ENCODE peak calls at places on chromosomes 5 and 9, in seven cellular contexts. O is RWPE1, X is tibial artery, D is cardiac muscle cell, R is dorsolateral prefrontal cortex, L is mesendoderm, W is A673. B is an unnamed sample.

GRCh38 chr5:86909461-86909881 is 291.7 kb downstream of the COX7C start:
- DNase-seq in O (peak), X (no peak), D (peak), R (no peak), L (peak), W (peak), B (no peak)

GRCh38 chr5:117054808-117055398 is 480.3 kb upstream of the SEMA6A start:
- DNase-seq in O (no peak), X (no peak), D (no peak), R (no peak), L (no peak), W (peak), B (no peak)

GRCh38 chr5:40649493-40650030 is 30.2 kb upstream of the PTGER4 start:
- DNase-seq in O (no peak), X (no peak), D (no peak), R (no peak), L (no peak), W (no peak), B (no peak)

GRCh38 chr5:120473332-120473731 is 9.2 kb downstream of the PRR16 start:
- DNase-seq in O (no peak), X (no peak), D (no peak), R (no peak), L (no peak), W (no peak), B (no peak)

GRCh38 chr5:114185274-114185673 is 176.6 kb upstream of the KCNN2 start:
- DNase-seq in O (no peak), X (no peak), D (peak), R (no peak), L (peak), W (peak), B (no peak)

GRCh38 chr5:1915316-1915715 is 32.6 kb upstream of the IRX4 start:
- DNase-seq in O (no peak), X (no peak), D (no peak), R (no peak), L (no peak), W (no peak), B (no peak)

GRCh38 chr5:68217476-68217984 is 2.0 kb downstream of the PIK3R1 start:
- DNase-seq in O (no peak), X (no peak), D (peak), R (no peak), L (no peak), W (no peak), B (peak)

GRCh38 chr5:139958749-139959148 is 84.3 kb downstream of the NRG2 start:
- DNase-seq in O (no peak), X (no peak), D (no peak), R (no peak), L (no peak), W (no peak), B (no peak)

GRCh38 chr5:168219515-168220410 is 71.7 kb upstream of the WWC1 start:
- DNase-seq in O (peak), X (no peak), D (peak), R (peak), L (peak), W (peak), B (peak)

GRCh38 chr5:99032234-99033013 is 103.6 kb upstream of the CHD1 start:
- DNase-seq in O (peak), X (peak), D (peak), R (peak), L (peak), W (peak), B (peak)

GRCh38 chr5:151150484-151151262 is 6.9 kb downstream of the ANXA6 start:
- DNase-seq in O (no peak), X (no peak), D (peak), R (no peak), L (no peak), W (peak), B (no peak)

GRCh38 chr5:17216974-17217325 is 481 bp upstream of the BASP1 start:
- DNase-seq in O (peak), X (peak), D (peak), R (no peak), L (peak), W (peak), B (no peak)

DNA sequence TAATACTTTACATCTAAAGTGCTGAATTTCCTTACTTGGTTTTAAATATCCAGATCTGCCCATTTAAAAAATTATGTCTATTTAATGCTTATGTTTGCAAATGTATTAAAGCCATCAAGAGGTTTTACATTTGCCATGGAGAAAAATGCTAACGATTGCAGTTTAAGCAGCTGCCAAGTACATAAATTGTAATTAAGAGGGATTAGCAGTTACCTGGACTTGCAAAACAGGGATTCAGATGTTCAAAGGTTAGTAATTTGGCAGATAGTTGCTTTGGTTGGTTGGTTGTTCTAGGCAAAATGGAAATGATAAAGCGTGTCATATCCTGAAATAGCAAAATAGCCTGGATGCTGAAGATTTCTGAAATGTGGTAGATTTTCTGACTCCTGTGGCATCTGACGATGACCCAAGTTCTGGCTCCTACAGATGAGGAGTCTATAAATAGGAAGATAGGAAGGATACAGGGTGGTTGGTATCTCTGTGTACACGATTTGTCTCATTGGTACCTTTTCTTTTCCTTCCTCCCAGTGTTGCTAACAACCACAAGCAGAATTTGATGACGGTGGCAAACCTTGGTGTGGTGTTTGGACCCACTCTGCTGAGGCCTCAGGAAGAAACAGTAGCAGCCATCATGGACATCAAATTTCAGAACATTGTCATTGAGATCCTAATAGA is 282.9 kb downstream of the NR3C1 start:
- DNase-seq in O (no peak), X (no peak), D (no peak), R (no peak), L (no peak), W (no peak), B (no peak)
- H3K27ac ChIP-seq in O (no peak), X (no peak), D (no peak), R (no peak), L (no peak), W (no peak), B (no peak)

GRCh38 chr5:5591567-5591966 is 169.1 kb downstream of the ICE1 start:
- DNase-seq in O (no peak), X (no peak), D (no peak), R (no peak), L (no peak), W (no peak), B (no peak)
- H3K27ac ChIP-seq in O (no peak), X (no peak), D (no peak), R (no peak), L (no peak), W (no peak), B (no peak)

DNA sequence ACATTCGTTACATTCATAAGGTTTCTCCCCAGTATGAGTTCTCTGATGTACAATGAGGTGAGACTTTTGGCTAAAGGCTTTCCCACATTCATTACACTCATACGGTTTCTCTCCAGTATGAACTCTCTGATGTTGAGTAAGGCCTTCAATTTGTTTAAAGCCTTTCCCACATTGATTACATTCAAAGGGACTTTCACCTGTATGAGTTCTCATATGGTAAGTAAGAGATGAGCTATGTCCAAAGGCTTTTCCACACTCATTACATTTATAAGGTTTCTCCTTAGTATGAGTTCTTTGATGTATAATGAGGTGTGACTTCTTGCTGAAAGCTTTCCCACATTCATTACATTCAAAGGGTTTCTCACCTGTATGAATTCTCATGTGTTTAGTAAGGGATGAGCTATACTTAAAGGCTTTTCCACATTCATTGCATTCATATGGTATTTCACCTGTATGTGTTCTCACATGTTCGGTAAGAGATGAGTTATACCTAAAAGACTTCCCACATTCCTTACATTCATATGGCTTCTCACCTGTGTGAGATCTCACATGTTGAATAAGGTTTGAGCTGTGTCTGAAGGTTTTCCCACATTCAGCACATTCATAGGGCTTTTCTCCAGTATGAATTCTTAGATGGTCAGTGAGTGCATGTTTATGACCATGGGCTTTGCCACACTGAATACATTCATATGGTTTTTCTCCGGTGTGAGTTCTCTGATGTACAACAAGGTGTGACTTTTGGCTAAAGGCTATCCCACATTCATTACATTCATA is 13.5 kb downstream of the ZFP37 start:
- DNase-seq in O (no peak), X (no peak), D (peak), R (no peak), L (peak), W (no peak), B (no peak)
- H3K27ac ChIP-seq in O (no peak), X (no peak), D (no peak), R (no peak), L (no peak), W (no peak), B (no peak)

GRCh38 chr5:143004361-143004802 is 234.2 kb downstream of the ARHGAP26 start:
- DNase-seq in O (no peak), X (no peak), D (no peak), R (no peak), L (no peak), W (no peak), B (no peak)
- H3K27ac ChIP-seq in O (no peak), X (no peak), D (no peak), R (no peak), L (no peak), W (no peak), B (no peak)

DNA sequence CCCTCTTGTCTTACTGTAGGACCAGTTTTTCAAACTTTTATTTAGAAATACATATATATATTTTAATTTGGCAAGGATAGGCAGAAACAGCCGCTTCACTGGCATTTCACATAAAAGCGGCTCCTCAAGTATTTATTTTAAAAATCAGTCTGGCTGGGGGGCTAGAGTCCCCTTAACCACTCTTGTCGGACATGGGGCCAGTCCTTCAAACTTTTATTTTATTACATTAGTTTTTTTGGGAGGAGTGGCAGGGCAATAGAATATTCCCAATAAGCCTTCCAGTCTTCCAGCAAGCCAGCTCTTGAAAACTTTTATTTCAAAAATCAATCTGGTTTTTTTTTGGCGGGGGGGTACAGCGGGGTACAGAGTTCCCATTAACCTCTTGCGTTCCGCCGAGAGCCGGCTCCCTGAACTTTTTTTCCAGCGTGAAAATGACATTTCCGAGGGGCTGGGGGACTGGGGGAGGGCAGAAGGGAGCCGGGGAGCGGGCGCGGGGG is 641 bp upstream of the ZNF618 start:
- DNase-seq in O (no peak), X (no peak), D (no peak), R (no peak), L (no peak), W (no peak), B (peak)
- H3K27ac ChIP-seq in O (peak), X (peak), D (no peak), R (no peak), L (no peak), W (no peak), B (no peak)

DNA sequence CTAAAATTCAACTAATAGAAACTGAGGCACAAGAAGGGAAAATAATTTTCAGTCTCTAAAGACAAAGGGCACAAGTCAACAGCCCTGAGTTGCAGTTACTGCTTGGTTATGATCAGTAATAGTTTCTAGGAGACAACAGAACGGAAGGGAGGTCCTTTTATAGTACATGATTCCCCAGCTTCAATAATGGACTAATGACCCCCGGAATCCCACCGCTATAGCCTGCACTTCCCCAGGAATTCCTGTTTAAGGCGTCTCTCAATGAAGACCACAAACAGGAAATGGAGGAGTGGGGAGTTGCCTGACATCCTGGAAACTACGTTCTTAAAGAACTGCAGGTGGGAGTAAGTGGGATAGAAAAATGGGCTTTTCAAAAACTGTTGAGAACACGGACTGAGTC is 60.6 kb downstream of the DIAPH1 start:
- DNase-seq in O (no peak), X (no peak), D (peak), R (no peak), L (peak), W (peak), B (no peak)
- H3K27ac ChIP-seq in O (peak), X (peak), D (peak), R (peak), L (peak), W (peak), B (peak)

GRCh38 chr5:81850494-81850893 is 99.6 kb upstream of the SSBP2 start:
- DNase-seq in O (no peak), X (peak), D (no peak), R (no peak), L (peak), W (peak), B (no peak)

GRCh38 chr5:81851481-81852178 is 100.7 kb upstream of the SSBP2 start:
- DNase-seq in O (peak), X (peak), D (peak), R (peak), L (peak), W (peak), B (peak)

GRCh38 chr5:81850932-81851331 is 100.0 kb upstream of the SSBP2 start:
- DNase-seq in O (no peak), X (no peak), D (no peak), R (no peak), L (no peak), W (no peak), B (no peak)

GRCh38 chr5:81848368-81848767 is 97.5 kb upstream of the SSBP2 start:
- DNase-seq in O (no peak), X (no peak), D (peak), R (no peak), L (peak), W (peak), B (no peak)

DNA sequence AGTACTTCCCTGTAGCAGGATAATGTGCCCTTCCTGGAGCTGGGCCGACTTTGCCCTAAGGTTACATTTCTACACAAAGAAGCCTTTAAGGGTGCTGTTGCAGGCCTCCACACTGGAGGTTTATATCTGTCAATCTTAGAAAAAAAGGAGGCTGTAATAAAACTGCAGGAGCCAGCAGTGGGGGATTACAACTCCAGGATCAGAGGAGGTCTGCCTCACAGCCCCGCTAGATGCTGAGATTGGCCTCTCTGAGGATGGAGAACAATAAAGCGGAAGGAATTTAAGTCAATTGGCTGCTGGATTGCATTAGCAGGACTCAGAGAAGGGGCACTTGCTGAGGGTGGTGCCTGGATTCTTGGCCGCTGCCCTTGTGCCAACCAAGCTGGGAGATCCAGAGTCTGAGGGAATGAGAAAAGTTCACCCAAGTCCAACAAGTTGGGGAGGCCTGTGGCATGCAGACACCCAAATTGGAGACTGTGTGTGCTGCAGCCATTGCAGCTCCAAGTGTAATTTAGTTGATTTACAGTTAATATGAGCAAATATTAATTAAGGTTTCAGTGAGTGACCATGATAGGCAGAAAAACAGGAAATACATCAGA is 99.0 kb upstream of the SSBP2 start:
- DNase-seq in O (no peak), X (no peak), D (no peak), R (peak), L (peak), W (peak), B (no peak)
- H3K27ac ChIP-seq in O (no peak), X (peak), D (peak), R (peak), L (no peak), W (peak), B (no peak)

DNA sequence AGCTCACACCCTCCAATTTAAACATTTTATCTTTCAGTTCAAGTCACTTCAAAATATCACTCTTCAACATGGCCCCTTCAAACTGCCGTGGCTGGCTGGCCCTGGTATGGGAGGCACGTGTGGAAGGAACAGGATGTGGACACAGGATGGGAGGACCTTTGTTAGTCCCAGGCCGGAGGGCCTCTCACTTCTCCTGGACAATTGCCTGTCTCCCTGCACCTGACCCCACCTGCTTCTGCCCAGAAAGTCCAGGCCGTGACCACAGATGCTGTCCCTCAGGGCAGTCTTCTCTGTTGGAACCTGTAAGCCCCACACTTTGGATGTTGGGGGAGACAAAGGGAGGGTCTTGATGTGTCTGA is 19.4 kb downstream of the AMBP start:
- DNase-seq in O (no peak), X (peak), D (no peak), R (no peak), L (no peak), W (no peak), B (peak)
- H3K27ac ChIP-seq in O (no peak), X (peak), D (no peak), R (peak), L (no peak), W (no peak), B (no peak)

GRCh38 chr5:69334793-69335268 is 2.2 kb upstream of the CCDC125 start:
- DNase-seq in O (peak), X (peak), D (peak), R (peak), L (peak), W (peak), B (peak)
- H3K27ac ChIP-seq in O (peak), X (no peak), D (no peak), R (peak), L (no peak), W (no peak), B (no peak)